ENCODE peak calls at places on chromosomes 12 and 14, in four cellular contexts. A, T, C and G are unnamed samples. For H3K36me3, the result is how much of the 10 kb centered on the place peaks cover.

GRCh38 chr14:71532790-71533189 is 399.4 kb upstream of the RGS6 start:
- DNase-seq in A (no peak), T (no peak), C (no peak), G (no peak)

GRCh38 chr14:100025111-100025510 is 40.1 kb upstream of the EVL start:
- DNase-seq in A (peak), T (no peak), C (peak), G (no peak)

GRCh38 chr12:113861708-113862312 is 104.3 kb downstream of the RBM19 start:
- DNase-seq in A (no peak), T (no peak), C (no peak), G (no peak)

GRCh38 chr12:87467893-87468292 is 561.3 kb downstream of the C12orf50 start:
- DNase-seq in A (peak), T (no peak), C (no peak), G (no peak)

GRCh38 chr12:88036368-88036965 is 7.3 kb upstream of the C12orf50 start:
- DNase-seq in A (no peak), T (no peak), C (peak), G (no peak)

GRCh38 chr14:54591461-54592245 is 24.7 kb downstream of the SAMD4A start:
- DNase-seq in A (no peak), T (no peak), C (no peak), G (no peak)

GRCh38 chr14:101188571-101188915 is 285.0 kb upstream of the RTL1 start:
- DNase-seq in A (no peak), T (no peak), C (no peak), G (no peak)

GRCh38 chr12:130978785-130979184 is 25.1 kb downstream of the ADGRD1 start:
- DNase-seq in A (no peak), T (peak), C (no peak), G (no peak)

GRCh38 chr14:101442451-101442850 is 118.8 kb upstream of the DIO3 start:
- DNase-seq in A (no peak), T (no peak), C (no peak), G (no peak)

GRCh38 chr14:61218765-61219164 is 62.4 kb downstream of the TMEM30B start:
- DNase-seq in A (no peak), T (no peak), C (peak), G (peak)

GRCh38 chr14:67359319-67359774 is 257 bp downstream of the ATP6V1D start:
- DNase-seq in A (no peak), T (peak), C (peak), G (peak)

GRCh38 chr12:89525824-89526770 is at the start of gene POC1B:
- DNase-seq in A (peak), T (peak), C (peak), G (peak)

GRCh38 chr12:116687888-116688287 is 50.0 kb downstream of the SPRING1 start:
- DNase-seq in A (peak), T (no peak), C (no peak), G (no peak)

GRCh38 chr12:72547593-72547992 is 275.4 kb downstream of the TRHDE start:
- DNase-seq in A (no peak), T (no peak), C (peak), G (peak)

GRCh38 chr12:42725839-42726238 is 136.3 kb upstream of the PRICKLE1 start:
- DNase-seq in A (no peak), T (no peak), C (peak), G (peak)

GRCh38 chr14:97602438-97603117 is 805.4 kb downstream of the VRK1 start:
- DNase-seq in A (no peak), T (no peak), C (no peak), G (no peak)

GRCh38 chr12:67759829-67760228 is 111.3 kb downstream of the DYRK2 start:
- DNase-seq in A (no peak), T (no peak), C (no peak), G (no peak)

GRCh38 chr14:24231263-24232120 is 675 bp downstream of the NEDD8 start:
- DNase-seq in A (no peak), T (no peak), C (no peak), G (no peak)

GRCh38 chr14:74038015-74038859 is 19.1 kb downstream of the BBOF1 start:
- DNase-seq in A (no peak), T (no peak), C (peak), G (no peak)

GRCh38 chr12:50190859-50191258 is 23.7 kb upstream of the CERS5 start:
- DNase-seq in A (no peak), T (no peak), C (no peak), G (no peak)

GRCh38 chr12:85138833-85139232 is 102.7 kb downstream of the LRRIQ1 start:
- DNase-seq in A (no peak), T (no peak), C (no peak), G (no peak)

GRCh38 chr14:103288076-103288766 is 45.8 kb upstream of the EIF5 start:
- DNase-seq in A (no peak), T (peak), C (no peak), G (no peak)

GRCh38 chr14:38098074-38098846 is 109.4 kb upstream of the SSTR1 start:
- DNase-seq in A (no peak), T (no peak), C (peak), G (peak)

GRCh38 chr12:118120579-118121363 is 15.2 kb upstream of the PEBP1 start:
- DNase-seq in A (peak), T (peak), C (peak), G (no peak)

GRCh38 chr14:89549381-89550102 is 132.5 kb upstream of the FOXN3 start:
- DNase-seq in A (no peak), T (no peak), C (no peak), G (no peak)

GRCh38 chr12:79415754-79416435 is 274.9 kb downstream of the PAWR start:
- DNase-seq in A (no peak), T (no peak), C (peak), G (no peak)

GRCh38 chr12:130879781-130880389 is 8.0 kb downstream of the RAN start:
- DNase-seq in A (no peak), T (peak), C (no peak), G (no peak)

GRCh38 chr12:83003026-83003425 is 316.3 kb downstream of the TMTC2 start:
- DNase-seq in A (no peak), T (no peak), C (no peak), G (no peak)
- H3K36me3 ChIP-seq in A (under half), T (under half), C (under half), G (under half)

GRCh38 chr12:21485998-21486397 is 15.4 kb downstream of the RECQL start:
- DNase-seq in A (no peak), T (no peak), C (no peak), G (no peak)
- H3K36me3 ChIP-seq in A (under half), T (half or more), C (under half), G (under half)

DNA sequence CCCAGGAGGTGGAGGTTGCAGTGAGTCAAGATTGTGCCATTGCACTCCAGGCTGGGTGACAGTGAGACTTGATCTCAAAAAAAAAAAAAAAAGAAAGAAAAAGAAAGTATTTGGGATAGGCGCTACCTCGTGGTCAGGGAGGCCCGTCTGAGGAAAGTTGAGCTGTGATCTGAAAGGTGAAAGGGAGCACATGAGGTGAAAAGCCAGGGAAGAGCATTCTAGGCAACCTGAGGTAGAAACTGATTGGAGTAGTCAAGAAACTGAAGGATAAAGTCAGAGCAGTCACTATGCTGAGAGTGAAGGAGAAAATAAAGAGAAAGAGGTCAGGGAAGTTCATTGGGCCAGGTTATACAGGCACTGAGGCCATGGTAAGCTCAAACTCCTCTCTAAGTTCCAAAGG is 7.7 kb downstream of the ANAPC5 start:
- DNase-seq in A (no peak), T (no peak), C (no peak), G (no peak)
- H3K36me3 ChIP-seq in A (under half), T (half or more), C (under half), G (under half)

GRCh38 chr12:95130096-95130495 is 56.7 kb upstream of the NR2C1 start:
- DNase-seq in A (no peak), T (no peak), C (no peak), G (no peak)

GRCh38 chr12:95124106-95124505 is 50.7 kb upstream of the NR2C1 start:
- DNase-seq in A (no peak), T (no peak), C (no peak), G (no peak)

GRCh38 chr12:95129115-95129514 is 55.7 kb upstream of the NR2C1 start:
- DNase-seq in A (no peak), T (no peak), C (no peak), G (no peak)

GRCh38 chr12:95131589-95132335 is 58.3 kb upstream of the NR2C1 start:
- DNase-seq in A (no peak), T (no peak), C (peak), G (no peak)

GRCh38 chr12:95126076-95126475 is 52.7 kb upstream of the NR2C1 start:
- DNase-seq in A (no peak), T (no peak), C (no peak), G (no peak)
- H3K36me3 ChIP-seq in A (under half), T (under half), C (under half), G (under half)